ENCODE peak calls at places on chromosomes 7 and 10, in five cellular contexts. One of them, this sample, is unnamed.

GRCh38 chr10:99709480-99710229 is 22.3 kb downstream of the COX15 start:
- DNase-seq in GM18507: no peak
- DNase-seq in activated CD4-positive, CD25-positive, alpha-beta regulatory T cell treated with anti-CD3 and anti-CD28 coated beads, Interleukin-2, amount 50 U/mL, for 72 hours: no peak
- DNase-seq in AG04450: no peak
- DNase-seq in SHP77 treated with DMSO at 0.1 percent for 48 hours: no peak
- DNase-seq in this sample: no peak

GRCh38 chr10:63137306-63137705 is 4.2 kb downstream of the NRBF2 start:
- DNase-seq in activated CD4-positive, CD25-positive, alpha-beta regulatory T cell treated with anti-CD3 and anti-CD28 coated beads, Interleukin-2, amount 50 U/mL, for 72 hours: no peak
- DNase-seq in GM18507: no peak
- DNase-seq in SHP77 treated with DMSO at 0.1 percent for 48 hours: no peak
- DNase-seq in AG04450: no peak
- DNase-seq in this sample: no peak

GRCh38 chr7:143299840-143300239 is 11.7 kb downstream of the CASP2 start:
- DNase-seq in GM18507: no peak
- DNase-seq in AG04450: no peak
- DNase-seq in SHP77 treated with DMSO at 0.1 percent for 48 hours: no peak
- DNase-seq in activated CD4-positive, CD25-positive, alpha-beta regulatory T cell treated with anti-CD3 and anti-CD28 coated beads, Interleukin-2, amount 50 U/mL, for 72 hours: peak
- DNase-seq in this sample: peak

GRCh38 chr10:93287775-93288174 is 194.4 kb downstream of the MYOF start:
- DNase-seq in GM18507: no peak
- DNase-seq in SHP77 treated with DMSO at 0.1 percent for 48 hours: no peak
- DNase-seq in AG04450: no peak
- DNase-seq in activated CD4-positive, CD25-positive, alpha-beta regulatory T cell treated with anti-CD3 and anti-CD28 coated beads, Interleukin-2, amount 50 U/mL, for 72 hours: no peak
- DNase-seq in this sample: no peak

GRCh38 chr7:101154693-101155102 is 422 bp downstream of the AP1S1 start:
- DNase-seq in SHP77 treated with DMSO at 0.1 percent for 48 hours: no peak
- DNase-seq in GM18507: no peak
- DNase-seq in activated CD4-positive, CD25-positive, alpha-beta regulatory T cell treated with anti-CD3 and anti-CD28 coated beads, Interleukin-2, amount 50 U/mL, for 72 hours: peak
- DNase-seq in AG04450: no peak
- DNase-seq in this sample: no peak

GRCh38 chr7:11758627-11759111 is 73.3 kb downstream of the THSD7A start:
- DNase-seq in GM18507: no peak
- DNase-seq in AG04450: no peak
- DNase-seq in SHP77 treated with DMSO at 0.1 percent for 48 hours: no peak
- DNase-seq in activated CD4-positive, CD25-positive, alpha-beta regulatory T cell treated with anti-CD3 and anti-CD28 coated beads, Interleukin-2, amount 50 U/mL, for 72 hours: no peak
- DNase-seq in this sample: no peak

GRCh38 chr10:3460420-3461128 is 288.0 kb upstream of the PITRM1 start:
- DNase-seq in AG04450: no peak
- DNase-seq in SHP77 treated with DMSO at 0.1 percent for 48 hours: no peak
- DNase-seq in GM18507: no peak
- DNase-seq in activated CD4-positive, CD25-positive, alpha-beta regulatory T cell treated with anti-CD3 and anti-CD28 coated beads, Interleukin-2, amount 50 U/mL, for 72 hours: no peak
- DNase-seq in this sample: no peak

GRCh38 chr10:91635401-91636400 is 2.8 kb upstream of the PPP1R3C start:
- DNase-seq in GM18507: peak
- DNase-seq in AG04450: no peak
- DNase-seq in SHP77 treated with DMSO at 0.1 percent for 48 hours: peak
- DNase-seq in activated CD4-positive, CD25-positive, alpha-beta regulatory T cell treated with anti-CD3 and anti-CD28 coated beads, Interleukin-2, amount 50 U/mL, for 72 hours: no peak
- DNase-seq in this sample: no peak

GRCh38 chr7:2710256-2710655 is 22.3 kb downstream of the AMZ1 start:
- DNase-seq in SHP77 treated with DMSO at 0.1 percent for 48 hours: no peak
- DNase-seq in GM18507: no peak
- DNase-seq in AG04450: no peak
- DNase-seq in activated CD4-positive, CD25-positive, alpha-beta regulatory T cell treated with anti-CD3 and anti-CD28 coated beads, Interleukin-2, amount 50 U/mL, for 72 hours: peak
- DNase-seq in this sample: no peak

GRCh38 chr10:35058686-35059085 is 31.5 kb downstream of the CUL2 start:
- DNase-seq in SHP77 treated with DMSO at 0.1 percent for 48 hours: no peak
- DNase-seq in activated CD4-positive, CD25-positive, alpha-beta regulatory T cell treated with anti-CD3 and anti-CD28 coated beads, Interleukin-2, amount 50 U/mL, for 72 hours: no peak
- DNase-seq in GM18507: no peak
- DNase-seq in AG04450: no peak
- DNase-seq in this sample: no peak

GRCh38 chr10:50367732-50368131 is 116.4 kb upstream of the ASAH2 start:
- DNase-seq in activated CD4-positive, CD25-positive, alpha-beta regulatory T cell treated with anti-CD3 and anti-CD28 coated beads, Interleukin-2, amount 50 U/mL, for 72 hours: no peak
- DNase-seq in AG04450: no peak
- DNase-seq in GM18507: no peak
- DNase-seq in SHP77 treated with DMSO at 0.1 percent for 48 hours: no peak
- DNase-seq in this sample: no peak

GRCh38 chr7:149369497-149369896 is 91.4 kb downstream of the ZNF777 start:
- DNase-seq in GM18507: no peak
- DNase-seq in SHP77 treated with DMSO at 0.1 percent for 48 hours: no peak
- DNase-seq in AG04450: no peak
- DNase-seq in activated CD4-positive, CD25-positive, alpha-beta regulatory T cell treated with anti-CD3 and anti-CD28 coated beads, Interleukin-2, amount 50 U/mL, for 72 hours: no peak
- DNase-seq in this sample: no peak

GRCh38 chr7:29946428-29947186 is 43.0 kb downstream of the SCRN1 start:
- DNase-seq in GM18507: no peak
- DNase-seq in AG04450: no peak
- DNase-seq in SHP77 treated with DMSO at 0.1 percent for 48 hours: no peak
- DNase-seq in activated CD4-positive, CD25-positive, alpha-beta regulatory T cell treated with anti-CD3 and anti-CD28 coated beads, Interleukin-2, amount 50 U/mL, for 72 hours: no peak
- DNase-seq in this sample: peak

GRCh38 chr7:28975987-28976386 is 17.9 kb upstream of the TRIL start:
- DNase-seq in GM18507: no peak
- DNase-seq in AG04450: no peak
- DNase-seq in activated CD4-positive, CD25-positive, alpha-beta regulatory T cell treated with anti-CD3 and anti-CD28 coated beads, Interleukin-2, amount 50 U/mL, for 72 hours: no peak
- DNase-seq in SHP77 treated with DMSO at 0.1 percent for 48 hours: no peak
- DNase-seq in this sample: no peak

GRCh38 chr7:88516424-88516823 is 209.7 kb upstream of the STEAP4 start:
- DNase-seq in activated CD4-positive, CD25-positive, alpha-beta regulatory T cell treated with anti-CD3 and anti-CD28 coated beads, Interleukin-2, amount 50 U/mL, for 72 hours: no peak
- DNase-seq in AG04450: no peak
- DNase-seq in SHP77 treated with DMSO at 0.1 percent for 48 hours: no peak
- DNase-seq in GM18507: no peak
- DNase-seq in this sample: no peak

GRCh38 chr7:40571796-40572195 is 437.0 kb downstream of the SUGCT start:
- DNase-seq in activated CD4-positive, CD25-positive, alpha-beta regulatory T cell treated with anti-CD3 and anti-CD28 coated beads, Interleukin-2, amount 50 U/mL, for 72 hours: no peak
- DNase-seq in GM18507: no peak
- DNase-seq in AG04450: no peak
- DNase-seq in SHP77 treated with DMSO at 0.1 percent for 48 hours: no peak
- DNase-seq in this sample: no peak

GRCh38 chr10:71982269-71983178 is 18.3 kb downstream of the CHST3 start:
- DNase-seq in SHP77 treated with DMSO at 0.1 percent for 48 hours: no peak
- DNase-seq in activated CD4-positive, CD25-positive, alpha-beta regulatory T cell treated with anti-CD3 and anti-CD28 coated beads, Interleukin-2, amount 50 U/mL, for 72 hours: no peak
- DNase-seq in AG04450: no peak
- DNase-seq in GM18507: no peak
- DNase-seq in this sample: peak

GRCh38 chr7:29564455-29565185 is 985 bp downstream of the PRR15 start:
- DNase-seq in AG04450: no peak
- DNase-seq in GM18507: no peak
- DNase-seq in SHP77 treated with DMSO at 0.1 percent for 48 hours: no peak
- DNase-seq in activated CD4-positive, CD25-positive, alpha-beta regulatory T cell treated with anti-CD3 and anti-CD28 coated beads, Interleukin-2, amount 50 U/mL, for 72 hours: no peak
- DNase-seq in this sample: peak

GRCh38 chr10:28382520-28383269 is 79.8 kb upstream of the MPP7 start:
- DNase-seq in activated CD4-positive, CD25-positive, alpha-beta regulatory T cell treated with anti-CD3 and anti-CD28 coated beads, Interleukin-2, amount 50 U/mL, for 72 hours: no peak
- DNase-seq in GM18507: no peak
- DNase-seq in SHP77 treated with DMSO at 0.1 percent for 48 hours: no peak
- DNase-seq in AG04450: peak
- DNase-seq in this sample: no peak

GRCh38 chr7:31094271-31094670 is 42.2 kb downstream of the ADCYAP1R1 start:
- DNase-seq in GM18507: no peak
- DNase-seq in activated CD4-positive, CD25-positive, alpha-beta regulatory T cell treated with anti-CD3 and anti-CD28 coated beads, Interleukin-2, amount 50 U/mL, for 72 hours: no peak
- DNase-seq in AG04450: no peak
- DNase-seq in SHP77 treated with DMSO at 0.1 percent for 48 hours: no peak
- DNase-seq in this sample: no peak

GRCh38 chr10:94183666-94184264 is 179.0 kb downstream of the NOC3L start:
- DNase-seq in GM18507: no peak
- DNase-seq in activated CD4-positive, CD25-positive, alpha-beta regulatory T cell treated with anti-CD3 and anti-CD28 coated beads, Interleukin-2, amount 50 U/mL, for 72 hours: no peak
- DNase-seq in SHP77 treated with DMSO at 0.1 percent for 48 hours: no peak
- DNase-seq in AG04450: peak
- DNase-seq in this sample: no peak

GRCh38 chr10:89382757-89383156 is 4.9 kb downstream of the IFIT1B start:
- DNase-seq in GM18507: no peak
- DNase-seq in activated CD4-positive, CD25-positive, alpha-beta regulatory T cell treated with anti-CD3 and anti-CD28 coated beads, Interleukin-2, amount 50 U/mL, for 72 hours: no peak
- DNase-seq in SHP77 treated with DMSO at 0.1 percent for 48 hours: no peak
- DNase-seq in AG04450: no peak
- DNase-seq in this sample: no peak

GRCh38 chr10:133391761-133392518 is 2.0 kb upstream of the MTG1 start:
- DNase-seq in SHP77 treated with DMSO at 0.1 percent for 48 hours: no peak
- DNase-seq in AG04450: no peak
- DNase-seq in activated CD4-positive, CD25-positive, alpha-beta regulatory T cell treated with anti-CD3 and anti-CD28 coated beads, Interleukin-2, amount 50 U/mL, for 72 hours: no peak
- DNase-seq in GM18507: no peak
- DNase-seq in this sample: no peak

GRCh38 chr10:71365366-71365765 is 31.4 kb upstream of the CDH23 start:
- DNase-seq in activated CD4-positive, CD25-positive, alpha-beta regulatory T cell treated with anti-CD3 and anti-CD28 coated beads, Interleukin-2, amount 50 U/mL, for 72 hours: no peak
- DNase-seq in AG04450: no peak
- DNase-seq in SHP77 treated with DMSO at 0.1 percent for 48 hours: no peak
- DNase-seq in GM18507: no peak
- DNase-seq in this sample: no peak

GRCh38 chr10:72275351-72276012 is 1.8 kb downstream of the DDIT4 start:
- DNase-seq in GM18507: no peak
- DNase-seq in AG04450: no peak
- DNase-seq in SHP77 treated with DMSO at 0.1 percent for 48 hours: no peak
- DNase-seq in activated CD4-positive, CD25-positive, alpha-beta regulatory T cell treated with anti-CD3 and anti-CD28 coated beads, Interleukin-2, amount 50 U/mL, for 72 hours: no peak
- DNase-seq in this sample: peak

GRCh38 chr7:39733881-39734571 is 110.7 kb downstream of the RALA start:
- DNase-seq in SHP77 treated with DMSO at 0.1 percent for 48 hours: no peak
- DNase-seq in GM18507: no peak
- DNase-seq in AG04450: peak
- DNase-seq in activated CD4-positive, CD25-positive, alpha-beta regulatory T cell treated with anti-CD3 and anti-CD28 coated beads, Interleukin-2, amount 50 U/mL, for 72 hours: no peak
- DNase-seq in this sample: no peak

GRCh38 chr7:42940985-42941847 is 9.0 kb downstream of the MRPL32 start:
- DNase-seq in activated CD4-positive, CD25-positive, alpha-beta regulatory T cell treated with anti-CD3 and anti-CD28 coated beads, Interleukin-2, amount 50 U/mL, for 72 hours: peak
- DNase-seq in GM18507: peak
- DNase-seq in AG04450: peak
- DNase-seq in SHP77 treated with DMSO at 0.1 percent for 48 hours: peak
- DNase-seq in this sample: peak

This sample was measured in left ventricle myocardium superior.